ENCODE peak calls at places on chromosomes 12 and 14, in six cellular contexts. One of them, this sample, is unnamed.
A peak's percentile ranks its signal among the peaks of the same experiment; 100 is the strongest.

GRCh38 chr12:40735551-40736230 is 43.5 kb downstream of the CNTN1 start:
- DNase-seq in CD4-positive, CD25-positive, alpha-beta regulatory T cell: no peak
- DNase-seq in neuronal stem cell: no peak
- DNase-seq in CD4-positive, alpha-beta memory T cell: no peak
- DNase-seq in A673: no peak
- DNase-seq in CD8-positive, alpha-beta memory T cell: no peak
- DNase-seq in this sample: no peak

GRCh38 chr12:120962487-120963054 is 15.8 kb upstream of the HNF1A start:
- DNase-seq in CD4-positive, CD25-positive, alpha-beta regulatory T cell: no peak
- DNase-seq in CD8-positive, alpha-beta memory T cell: no peak
- DNase-seq in neuronal stem cell: no peak
- DNase-seq in A673: no peak
- DNase-seq in CD4-positive, alpha-beta memory T cell: no peak
- DNase-seq in this sample: no peak

GRCh38 chr12:113039911-113040425 is 16.6 kb upstream of the DTX1 start:
- DNase-seq in neuronal stem cell: no peak
- DNase-seq in CD8-positive, alpha-beta memory T cell: no peak
- DNase-seq in CD4-positive, CD25-positive, alpha-beta regulatory T cell: no peak
- DNase-seq in A673: no peak
- DNase-seq in CD4-positive, alpha-beta memory T cell: no peak
- DNase-seq in this sample: no peak

GRCh38 chr12:131366261-131366871 is 344.5 kb upstream of the SFSWAP start:
- DNase-seq in CD8-positive, alpha-beta memory T cell: no peak
- DNase-seq in neuronal stem cell: no peak
- DNase-seq in CD4-positive, alpha-beta memory T cell: no peak
- DNase-seq in CD4-positive, CD25-positive, alpha-beta regulatory T cell: no peak
- DNase-seq in A673: no peak
- DNase-seq in this sample: no peak

GRCh38 chr12:124044809-124045321 is 71.8 kb downstream of the ZNF664 start:
- DNase-seq in A673: no peak
- DNase-seq in CD8-positive, alpha-beta memory T cell: peak; percentile 39
- DNase-seq in CD4-positive, CD25-positive, alpha-beta regulatory T cell: no peak
- DNase-seq in neuronal stem cell: no peak
- DNase-seq in CD4-positive, alpha-beta memory T cell: peak; percentile 19
- DNase-seq in this sample: no peak

GRCh38 chr14:99275222-99275584 is 3.2 kb upstream of the BCL11B start:
- DNase-seq in CD4-positive, alpha-beta memory T cell: no peak
- DNase-seq in CD4-positive, CD25-positive, alpha-beta regulatory T cell: no peak
- DNase-seq in CD8-positive, alpha-beta memory T cell: no peak
- DNase-seq in A673: no peak
- DNase-seq in neuronal stem cell: no peak
- DNase-seq in this sample: no peak

GRCh38 chr14:104563191-104563741 is 16.3 kb upstream of the C14orf180 start:
- DNase-seq in CD4-positive, alpha-beta memory T cell: no peak
- DNase-seq in neuronal stem cell: no peak
- DNase-seq in A673: no peak
- DNase-seq in CD4-positive, CD25-positive, alpha-beta regulatory T cell: no peak
- DNase-seq in CD8-positive, alpha-beta memory T cell: no peak
- DNase-seq in this sample: no peak

GRCh38 chr14:104936361-104937155 is 11.9 kb downstream of the PLD4 start:
- DNase-seq in CD4-positive, CD25-positive, alpha-beta regulatory T cell: no peak
- DNase-seq in A673: no peak
- DNase-seq in CD4-positive, alpha-beta memory T cell: no peak
- DNase-seq in neuronal stem cell: no peak
- DNase-seq in CD8-positive, alpha-beta memory T cell: no peak
- DNase-seq in this sample: no peak

GRCh38 chr14:63045234-63045611 is at the start of gene KCNH5:
- DNase-seq in A673: peak; percentile 88
- DNase-seq in CD4-positive, CD25-positive, alpha-beta regulatory T cell: no peak
- DNase-seq in CD4-positive, alpha-beta memory T cell: no peak
- DNase-seq in neuronal stem cell: no peak
- DNase-seq in CD8-positive, alpha-beta memory T cell: no peak
- DNase-seq in this sample: no peak

GRCh38 chr12:51760231-51760630 is 88.3 kb downstream of the FIGNL2 start:
- DNase-seq in CD4-positive, CD25-positive, alpha-beta regulatory T cell: no peak
- DNase-seq in neuronal stem cell: no peak
- DNase-seq in A673: no peak
- DNase-seq in CD8-positive, alpha-beta memory T cell: no peak
- DNase-seq in CD4-positive, alpha-beta memory T cell: no peak
- DNase-seq in this sample: no peak

GRCh38 chr12:127191124-127191523 is 1075.8 kb upstream of the TMEM132C start:
- DNase-seq in CD4-positive, alpha-beta memory T cell: no peak
- DNase-seq in CD4-positive, CD25-positive, alpha-beta regulatory T cell: no peak
- DNase-seq in A673: peak; percentile 63
- DNase-seq in CD8-positive, alpha-beta memory T cell: no peak
- DNase-seq in neuronal stem cell: no peak
- DNase-seq in this sample: no peak

GRCh38 chr12:58286353-58286752 is 345.0 kb downstream of the ATP23 start:
- DNase-seq in A673: no peak
- DNase-seq in CD4-positive, CD25-positive, alpha-beta regulatory T cell: no peak
- DNase-seq in CD8-positive, alpha-beta memory T cell: no peak
- DNase-seq in neuronal stem cell: no peak
- DNase-seq in CD4-positive, alpha-beta memory T cell: no peak
- DNase-seq in this sample: no peak

GRCh38 chr14:73239463-73240241 is 2.3 kb downstream of the PAPLN start:
- DNase-seq in CD4-positive, CD25-positive, alpha-beta regulatory T cell: no peak
- DNase-seq in CD8-positive, alpha-beta memory T cell: no peak
- DNase-seq in neuronal stem cell: no peak
- DNase-seq in A673: no peak
- DNase-seq in CD4-positive, alpha-beta memory T cell: no peak
- DNase-seq in this sample: peak; percentile 75

GRCh38 chr12:16526693-16527092 is 79.3 kb downstream of the LMO3 start:
- DNase-seq in A673: peak; percentile 37
- DNase-seq in CD4-positive, CD25-positive, alpha-beta regulatory T cell: no peak
- DNase-seq in CD4-positive, alpha-beta memory T cell: no peak
- DNase-seq in neuronal stem cell: no peak
- DNase-seq in CD8-positive, alpha-beta memory T cell: no peak
- DNase-seq in this sample: no peak

GRCh38 chr12:54431911-54432814 is 13.1 kb upstream of the ITGA5 start:
- DNase-seq in A673: peak; percentile 85
- DNase-seq in CD4-positive, alpha-beta memory T cell: no peak
- DNase-seq in neuronal stem cell: no peak
- DNase-seq in CD8-positive, alpha-beta memory T cell: no peak
- DNase-seq in CD4-positive, CD25-positive, alpha-beta regulatory T cell: no peak
- DNase-seq in this sample: peak; percentile 93

GRCh38 chr14:49766839-49767238 is 1.1 kb upstream of the KLHDC2 start:
- DNase-seq in CD4-positive, alpha-beta memory T cell: no peak
- DNase-seq in CD4-positive, CD25-positive, alpha-beta regulatory T cell: no peak
- DNase-seq in neuronal stem cell: peak; percentile 5
- DNase-seq in A673: peak; percentile 3
- DNase-seq in CD8-positive, alpha-beta memory T cell: no peak
- DNase-seq in this sample: no peak

DNA sequence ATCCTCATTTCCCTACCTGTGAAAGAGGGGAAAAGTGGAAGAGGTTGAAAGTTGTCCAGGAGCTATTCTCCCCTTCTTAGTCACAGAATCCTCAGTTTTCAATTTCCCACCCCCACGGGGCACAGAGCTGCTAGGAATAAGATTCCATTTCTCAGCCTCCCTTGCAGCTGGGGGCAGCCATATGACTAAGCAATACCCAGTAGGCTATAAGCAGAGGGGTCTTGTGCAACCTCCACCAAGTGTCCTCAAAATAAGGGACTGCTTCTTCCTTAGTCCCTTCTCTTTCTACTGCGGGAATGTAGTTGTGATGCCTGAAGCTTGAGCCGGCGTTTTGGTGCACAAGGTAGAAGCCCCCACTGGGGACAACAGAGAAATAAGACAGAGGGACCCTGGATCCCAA is 40.9 kb downstream of the VWF start:
- DNase-seq in A673: no peak
- DNase-seq in neuronal stem cell: no peak
- DNase-seq in CD8-positive, alpha-beta memory T cell: no peak
- DNase-seq in CD4-positive, alpha-beta memory T cell: no peak
- DNase-seq in CD4-positive, CD25-positive, alpha-beta regulatory T cell: no peak
- DNase-seq in this sample: no peak
- H3K4me1 ChIP-seq in A673: no peaks in the 10 kb centered on the region
- H3K4me1 ChIP-seq in neuronal stem cell: peaks cover 20% of the 10 kb centered on the region
- H3K4me1 ChIP-seq in CD8-positive, alpha-beta memory T cell: no peaks in the 10 kb centered on the region
- H3K4me1 ChIP-seq in CD4-positive, alpha-beta memory T cell: no peaks in the 10 kb centered on the region
- H3K4me1 ChIP-seq in CD4-positive, CD25-positive, alpha-beta regulatory T cell: no peaks in the 10 kb centered on the region
- H3K4me1 ChIP-seq in this sample: no peaks in the 10 kb centered on the region

GRCh38 chr12:117098361-117099217 is 627 bp downstream of the TESC start:
- DNase-seq in neuronal stem cell: no peak
- DNase-seq in CD4-positive, CD25-positive, alpha-beta regulatory T cell: no peak
- DNase-seq in CD8-positive, alpha-beta memory T cell: peak; percentile 3
- DNase-seq in CD4-positive, alpha-beta memory T cell: peak; percentile 33
- DNase-seq in A673: no peak
- DNase-seq in this sample: no peak
- H3K27me3 ChIP-seq in neuronal stem cell: peaks cover 81% of the 10 kb centered on the region
- H3K27me3 ChIP-seq in CD4-positive, CD25-positive, alpha-beta regulatory T cell: peaks cover 4% of the 10 kb centered on the region
- H3K27me3 ChIP-seq in CD8-positive, alpha-beta memory T cell: no peaks in the 10 kb centered on the region
- H3K27me3 ChIP-seq in CD4-positive, alpha-beta memory T cell: no peaks in the 10 kb centered on the region
- H3K27me3 ChIP-seq in A673: peaks cover 77% of the 10 kb centered on the region
- H3K27me3 ChIP-seq in this sample: no peaks in the 10 kb centered on the region

GRCh38 chr12:1984759-1985158 is 19.5 kb downstream of the DCP1B start:
- DNase-seq in CD8-positive, alpha-beta memory T cell: no peak
- DNase-seq in CD4-positive, CD25-positive, alpha-beta regulatory T cell: no peak
- DNase-seq in A673: no peak
- DNase-seq in neuronal stem cell: no peak
- DNase-seq in CD4-positive, alpha-beta memory T cell: no peak
- DNase-seq in this sample: no peak

GRCh38 chr12:1977109-1977508 is 27.1 kb downstream of the DCP1B start:
- DNase-seq in CD4-positive, CD25-positive, alpha-beta regulatory T cell: no peak
- DNase-seq in neuronal stem cell: no peak
- DNase-seq in A673: no peak
- DNase-seq in CD4-positive, alpha-beta memory T cell: no peak
- DNase-seq in CD8-positive, alpha-beta memory T cell: no peak
- DNase-seq in this sample: no peak

GRCh38 chr12:1978078-1978477 is 26.2 kb downstream of the DCP1B start:
- DNase-seq in neuronal stem cell: no peak
- DNase-seq in A673: no peak
- DNase-seq in CD8-positive, alpha-beta memory T cell: no peak
- DNase-seq in CD4-positive, alpha-beta memory T cell: no peak
- DNase-seq in CD4-positive, CD25-positive, alpha-beta regulatory T cell: no peak
- DNase-seq in this sample: no peak

GRCh38 chr12:1977588-1977987 is 26.7 kb downstream of the DCP1B start:
- DNase-seq in CD4-positive, CD25-positive, alpha-beta regulatory T cell: no peak
- DNase-seq in CD8-positive, alpha-beta memory T cell: no peak
- DNase-seq in A673: no peak
- DNase-seq in neuronal stem cell: no peak
- DNase-seq in CD4-positive, alpha-beta memory T cell: no peak
- DNase-seq in this sample: no peak

GRCh38 chr12:1980282-1980681 is 24.0 kb downstream of the DCP1B start:
- DNase-seq in CD4-positive, CD25-positive, alpha-beta regulatory T cell: no peak
- DNase-seq in A673: no peak
- DNase-seq in CD4-positive, alpha-beta memory T cell: no peak
- DNase-seq in CD8-positive, alpha-beta memory T cell: no peak
- DNase-seq in neuronal stem cell: no peak
- DNase-seq in this sample: no peak
- H3K4me1 ChIP-seq in CD4-positive, CD25-positive, alpha-beta regulatory T cell: no peaks in the 10 kb centered on the region
- H3K4me1 ChIP-seq in A673: no peaks in the 10 kb centered on the region
- H3K4me1 ChIP-seq in CD4-positive, alpha-beta memory T cell: no peaks in the 10 kb centered on the region
- H3K4me1 ChIP-seq in CD8-positive, alpha-beta memory T cell: no peaks in the 10 kb centered on the region
- H3K4me1 ChIP-seq in neuronal stem cell: no peaks in the 10 kb centered on the region
- H3K4me1 ChIP-seq in this sample: peaks cover 33% of the 10 kb centered on the region

GRCh38 chr12:53197011-53197640 is 9.9 kb downstream of the ITGB7 start:
- DNase-seq in CD4-positive, CD25-positive, alpha-beta regulatory T cell: no peak
- DNase-seq in CD8-positive, alpha-beta memory T cell: no peak
- DNase-seq in CD4-positive, alpha-beta memory T cell: no peak
- DNase-seq in neuronal stem cell: no peak
- DNase-seq in A673: no peak
- DNase-seq in this sample: no peak
- H3K27me3 ChIP-seq in CD4-positive, CD25-positive, alpha-beta regulatory T cell: no peaks in the 10 kb centered on the region
- H3K27me3 ChIP-seq in CD8-positive, alpha-beta memory T cell: no peaks in the 10 kb centered on the region
- H3K27me3 ChIP-seq in CD4-positive, alpha-beta memory T cell: no peaks in the 10 kb centered on the region
- H3K27me3 ChIP-seq in neuronal stem cell: peaks cover 31% of the 10 kb centered on the region
- H3K27me3 ChIP-seq in A673: no peaks in the 10 kb centered on the region
- H3K27me3 ChIP-seq in this sample: no peaks in the 10 kb centered on the region

This sample was measured in right atrium auricular region.